ENCODE peak calls at places on chromosomes 13 and 19, in ten cellular contexts. Z is stimulated activated CD8-positive, alpha-beta memory T cell treated with anti-CD3 and anti-CD28 coated beads, Interleukin-15, amount 100 ng/mL, for 4 hours; E is GM12865; J is T-cell; F is T follicular helper cell; W is naive thymus-derived CD8-positive, alpha-beta T cell; G is uterus; N is stimulated activated naive CD8-positive, alpha-beta T cell treated with anti-CD3 and anti-CD28 coated beads, Interleukin-15, amount 100 ng/mL, for 72 hours; A is A549; Q is stimulated activated CD4-positive, alpha-beta T cell treated with anti-CD3 and anti-CD28 coated beads, Interleukin-2, amount 100 ng/mL, for 24 hours. C is an unnamed sample.

GRCh38 chr13:110348309-110348625 is 41.2 kb downstream of the COL4A2 start:
- DNase-seq in A (no peak), Q (no peak), J (no peak), E (no peak), F (no peak), W (no peak), G (no peak), N (no peak), Z (no peak), C (no peak)

GRCh38 chr13:19575230-19575629 is 13.9 kb upstream of the TPTE2 start:
- DNase-seq in Z (no peak), A (no peak), J (no peak), W (no peak), E (no peak), G (no peak), Q (no peak), F (no peak), N (no peak), C (no peak)

GRCh38 chr19:41339936-41340335 is 13.8 kb downstream of the TGFB1 start:
- DNase-seq in A (peak; percentile 83), N (no peak), J (no peak), F (no peak), G (no peak), E (no peak), W (no peak), Z (no peak), Q (no peak), C (no peak)

GRCh38 chr19:58460039-58460438 is 6.8 kb upstream of the ZNF324 start:
- DNase-seq in W (no peak), F (no peak), Z (no peak), E (no peak), G (no peak), Q (no peak), N (no peak), J (no peak), A (no peak), C (no peak)

GRCh38 chr13:30727491-30728350 is 7.6 kb upstream of the ALOX5AP start:
- DNase-seq in G (no peak), E (no peak), N (no peak), Q (no peak), Z (no peak), W (no peak), F (no peak), A (no peak), J (no peak), C (no peak)

GRCh38 chr13:43307921-43308433 is 284.6 kb downstream of the DNAJC15 start:
- DNase-seq in Q (no peak), G (peak; percentile 84), W (no peak), N (no peak), F (no peak), J (no peak), A (no peak), E (peak; percentile 72), Z (no peak), C (peak; percentile 80)

GRCh38 chr19:12825259-12826131 is 8.9 kb downstream of the RTBDN start:
- DNase-seq in A (no peak), Z (no peak), E (no peak), F (no peak), Q (no peak), G (no peak), N (no peak), W (no peak), J (no peak), C (no peak)

GRCh38 chr19:1488282-1488601 is 1.9 kb downstream of the PCSK4 start:
- DNase-seq in E (no peak), A (no peak), N (no peak), Z (no peak), J (no peak), Q (no peak), W (no peak), F (no peak), G (no peak), C (no peak)

GRCh38 chr19:33302974-33303790 is 848 bp upstream of the CEBPA start:
- DNase-seq in A (peak; percentile 66), N (peak; percentile 38), J (no peak), G (peak; percentile 64), F (no peak), Z (no peak), E (no peak), W (no peak), Q (no peak), C (peak; percentile 58)

GRCh38 chr19:17554968-17555479 is 425 bp upstream of the COLGALT1 start:
- DNase-seq in N (no peak), J (no peak), F (no peak), E (no peak), G (no peak), Z (no peak), W (no peak), Q (no peak), A (no peak), C (no peak)

GRCh38 chr19:23771348-23771747 is 12.7 kb upstream of the ZNF681 start:
- DNase-seq in J (no peak), E (no peak), Q (no peak), W (no peak), G (no peak), N (peak; percentile 25), Z (no peak), F (no peak), A (no peak), C (no peak)

GRCh38 chr19:31160346-31160926 is 188.8 kb downstream of the TSHZ3 start:
- DNase-seq in F (no peak), G (no peak), J (no peak), Z (no peak), N (no peak), A (no peak), Q (no peak), W (no peak), E (no peak), C (no peak)

GRCh38 chr19:5170329-5170745 is 170.3 kb downstream of the PTPRS start:
- DNase-seq in J (no peak), E (peak; percentile 38), F (peak; percentile 7), A (no peak), N (peak; percentile 62), W (peak; percentile 76), G (no peak), Q (peak; percentile 63), Z (no peak), C (no peak)

GRCh38 chr19:34639491-34640085 is 37.4 kb downstream of the SCGB2B2 start:
- DNase-seq in N (peak; percentile 41), Z (peak; percentile 37), G (no peak), A (peak; percentile 36), J (peak; percentile 46), Q (peak; percentile 67), E (peak; percentile 74), F (peak; percentile 45), W (peak; percentile 81), C (no peak)

GRCh38 chr19:47598407-47599349 is 10.3 kb upstream of the BICRA start:
- DNase-seq in A (peak; percentile 98), J (no peak), E (peak; percentile 12), F (no peak), W (no peak), Q (no peak), G (peak; percentile 75), N (no peak), Z (no peak), C (peak; percentile 60)

GRCh38 chr19:29678484-29679106 is 13.3 kb downstream of the PLEKHF1 start:
- DNase-seq in F (no peak), N (no peak), Z (no peak), A (no peak), G (peak; percentile 89), J (no peak), E (no peak), Q (no peak), W (no peak), C (peak; percentile 82)

GRCh38 chr13:111951982-111952565 is 114.9 kb upstream of the SOX1 start:
- DNase-seq in E (no peak), G (no peak), J (no peak), Z (no peak), F (no peak), Q (no peak), A (no peak), N (no peak), W (no peak), C (no peak)

GRCh38 chr13:27966641-27967202 is 2.4 kb downstream of the CDX2 start:
- DNase-seq in A (no peak), W (no peak), F (no peak), N (no peak), Q (no peak), Z (no peak), G (no peak), E (no peak), J (no peak), C (no peak)

GRCh38 chr19:42409477-42409876 is 17.7 kb downstream of the LIPE start:
- DNase-seq in A (no peak), F (no peak), G (no peak), W (peak; percentile 36), J (no peak), Z (no peak), E (no peak), N (no peak), Q (no peak), C (peak; percentile 36)

GRCh38 chr19:42285546-42285945 is 16.4 kb upstream of the PRR19 start:
- DNase-seq in F (no peak), N (no peak), E (peak; percentile 38), A (peak; percentile 48), Q (no peak), G (peak; percentile 36), J (no peak), Z (no peak), W (no peak), C (no peak)

GRCh38 chr13:30394798-30395191 is 27.5 kb upstream of the UBE2L5 start:
- DNase-seq in J (no peak), W (no peak), G (no peak), A (no peak), F (no peak), Q (no peak), Z (no peak), N (no peak), E (peak; percentile 74), C (no peak)

GRCh38 chr19:34313188-34313587 is 51.8 kb upstream of the GPI start:
- DNase-seq in Q (no peak), N (no peak), J (no peak), W (no peak), E (no peak), A (no peak), Z (no peak), F (no peak), G (no peak), C (no peak)

GRCh38 chr13:73335226-73335625 is 276.4 kb downstream of the KLF5 start:
- DNase-seq in Z (no peak), F (no peak), N (no peak), J (no peak), W (no peak), G (no peak), A (peak; percentile 45), Q (no peak), E (peak; percentile 8), C (no peak)

GRCh38 chr19:590396-590745 is 690 bp downstream of the HCN2 start:
- DNase-seq in E (no peak), G (no peak), F (no peak), J (no peak), Z (no peak), N (peak; percentile 35), A (no peak), W (no peak), Q (no peak), C (no peak)

GRCh38 chr13:48233886-48234488 is 981 bp downstream of the ITM2B start:
- DNase-seq in A (no peak), F (no peak), W (no peak), Z (no peak), G (no peak), Q (no peak), E (peak; percentile 60), N (no peak), J (no peak), C (no peak)

GRCh38 chr13:33676045-33676699 is 141.8 kb upstream of the RFC3 start:
- DNase-seq in A (no peak), W (no peak), G (no peak), N (no peak), F (no peak), J (no peak), Z (no peak), Q (no peak), E (no peak), C (no peak)